ENCODE peak calls at places on chromosomes 2 and 18, in ten cellular contexts. One of them, this sample, is unnamed.

GRCh38 chr2:11330457-11331142 is 13.8 kb downstream of the ROCK2 start:
- DNase-seq in heart right ventricle: no peak
- DNase-seq in spleen: no peak
- DNase-seq in cardiac muscle cell: no peak
- DNase-seq in pancreas: no peak
- DNase-seq in left ventricle myocardium inferior: no peak
- DNase-seq in GM23338: no peak
- DNase-seq in fibroblast of lung: no peak
- DNase-seq in HCT116: no peak
- DNase-seq in CD4-positive, alpha-beta memory T cell: no peak
- DNase-seq in this sample: no peak

GRCh38 chr2:102074167-102074778 is 68.3 kb upstream of the IL1R1 start:
- DNase-seq in heart right ventricle: no peak
- DNase-seq in spleen: no peak
- DNase-seq in cardiac muscle cell: no peak
- DNase-seq in pancreas: no peak
- DNase-seq in left ventricle myocardium inferior: no peak
- DNase-seq in GM23338: no peak
- DNase-seq in fibroblast of lung: no peak
- DNase-seq in HCT116: no peak
- DNase-seq in CD4-positive, alpha-beta memory T cell: no peak
- DNase-seq in this sample: no peak

GRCh38 chr18:74942319-74942910 is 266.5 kb downstream of the PTGR3 start:
- DNase-seq in heart right ventricle: no peak
- DNase-seq in spleen: no peak
- DNase-seq in cardiac muscle cell: no peak
- DNase-seq in pancreas: no peak
- DNase-seq in left ventricle myocardium inferior: no peak
- DNase-seq in GM23338: no peak
- DNase-seq in fibroblast of lung: no peak
- DNase-seq in HCT116: no peak
- DNase-seq in CD4-positive, alpha-beta memory T cell: peak; percentile 35
- DNase-seq in this sample: peak; percentile 50

GRCh38 chr2:72153026-72153791 is 5.5 kb upstream of the CYP26B1 start:
- DNase-seq in heart right ventricle: no peak
- DNase-seq in spleen: no peak
- DNase-seq in cardiac muscle cell: no peak
- DNase-seq in pancreas: no peak
- DNase-seq in left ventricle myocardium inferior: no peak
- DNase-seq in GM23338: no peak
- DNase-seq in fibroblast of lung: no peak
- DNase-seq in HCT116: no peak
- DNase-seq in CD4-positive, alpha-beta memory T cell: no peak
- DNase-seq in this sample: no peak

GRCh38 chr18:76688724-76689472 is 133.5 kb upstream of the ZNF236 start:
- DNase-seq in heart right ventricle: no peak
- DNase-seq in spleen: no peak
- DNase-seq in cardiac muscle cell: no peak
- DNase-seq in pancreas: no peak
- DNase-seq in left ventricle myocardium inferior: no peak
- DNase-seq in GM23338: no peak
- DNase-seq in fibroblast of lung: no peak
- DNase-seq in HCT116: no peak
- DNase-seq in CD4-positive, alpha-beta memory T cell: no peak
- DNase-seq in this sample: no peak

GRCh38 chr18:46958209-46958608 is 40.8 kb downstream of the KATNAL2 start:
- DNase-seq in heart right ventricle: no peak
- DNase-seq in spleen: no peak
- DNase-seq in cardiac muscle cell: no peak
- DNase-seq in pancreas: no peak
- DNase-seq in left ventricle myocardium inferior: no peak
- DNase-seq in GM23338: no peak
- DNase-seq in fibroblast of lung: no peak
- DNase-seq in HCT116: no peak
- DNase-seq in CD4-positive, alpha-beta memory T cell: no peak
- DNase-seq in this sample: no peak

GRCh38 chr18:31301201-31301655 is 16.7 kb upstream of the DSG1 start:
- DNase-seq in heart right ventricle: no peak
- DNase-seq in spleen: no peak
- DNase-seq in cardiac muscle cell: peak; percentile 32
- DNase-seq in pancreas: no peak
- DNase-seq in left ventricle myocardium inferior: no peak
- DNase-seq in GM23338: peak; percentile 77
- DNase-seq in fibroblast of lung: no peak
- DNase-seq in HCT116: no peak
- DNase-seq in CD4-positive, alpha-beta memory T cell: no peak
- DNase-seq in this sample: no peak

GRCh38 chr2:209721497-209721896 is 50.1 kb upstream of the UNC80 start:
- DNase-seq in heart right ventricle: no peak
- DNase-seq in spleen: no peak
- DNase-seq in cardiac muscle cell: no peak
- DNase-seq in pancreas: no peak
- DNase-seq in left ventricle myocardium inferior: no peak
- DNase-seq in GM23338: no peak
- DNase-seq in fibroblast of lung: peak; percentile 21
- DNase-seq in HCT116: no peak
- DNase-seq in CD4-positive, alpha-beta memory T cell: no peak
- DNase-seq in this sample: peak; percentile 8

GRCh38 chr2:20539133-20539719 is 92.4 kb downstream of the RHOB start:
- DNase-seq in heart right ventricle: no peak
- DNase-seq in spleen: no peak
- DNase-seq in cardiac muscle cell: peak; percentile 27
- DNase-seq in pancreas: no peak
- DNase-seq in left ventricle myocardium inferior: no peak
- DNase-seq in GM23338: no peak
- DNase-seq in fibroblast of lung: peak; percentile 32
- DNase-seq in HCT116: no peak
- DNase-seq in CD4-positive, alpha-beta memory T cell: no peak
- DNase-seq in this sample: no peak

GRCh38 chr2:12918841-12919445 is 202.2 kb downstream of the TRIB2 start:
- DNase-seq in heart right ventricle: peak; percentile 61
- DNase-seq in spleen: no peak
- DNase-seq in cardiac muscle cell: peak; percentile 98
- DNase-seq in pancreas: no peak
- DNase-seq in left ventricle myocardium inferior: peak; percentile 72
- DNase-seq in GM23338: no peak
- DNase-seq in fibroblast of lung: peak; percentile 92
- DNase-seq in HCT116: no peak
- DNase-seq in CD4-positive, alpha-beta memory T cell: no peak
- DNase-seq in this sample: peak; percentile 9

GRCh38 chr18:32724071-32724696 is 48.6 kb downstream of the KLHL14 start:
- DNase-seq in heart right ventricle: no peak
- DNase-seq in spleen: no peak
- DNase-seq in cardiac muscle cell: no peak
- DNase-seq in pancreas: no peak
- DNase-seq in left ventricle myocardium inferior: no peak
- DNase-seq in GM23338: no peak
- DNase-seq in fibroblast of lung: no peak
- DNase-seq in HCT116: no peak
- DNase-seq in CD4-positive, alpha-beta memory T cell: no peak
- DNase-seq in this sample: no peak

GRCh38 chr2:181752301-181752700 is 72.0 kb upstream of the NEUROD1 start:
- DNase-seq in heart right ventricle: no peak
- DNase-seq in spleen: no peak
- DNase-seq in cardiac muscle cell: peak; percentile 24
- DNase-seq in pancreas: no peak
- DNase-seq in left ventricle myocardium inferior: no peak
- DNase-seq in GM23338: no peak
- DNase-seq in fibroblast of lung: no peak
- DNase-seq in HCT116: no peak
- DNase-seq in CD4-positive, alpha-beta memory T cell: no peak
- DNase-seq in this sample: no peak

GRCh38 chr2:223548194-223548593 is 54.0 kb downstream of the SCG2 start:
- DNase-seq in heart right ventricle: no peak
- DNase-seq in spleen: no peak
- DNase-seq in cardiac muscle cell: no peak
- DNase-seq in pancreas: no peak
- DNase-seq in left ventricle myocardium inferior: no peak
- DNase-seq in GM23338: no peak
- DNase-seq in fibroblast of lung: no peak
- DNase-seq in HCT116: no peak
- DNase-seq in CD4-positive, alpha-beta memory T cell: no peak
- DNase-seq in this sample: peak; percentile 46

GRCh38 chr2:213764849-213765248 is 480.6 kb downstream of the SPAG16 start:
- DNase-seq in heart right ventricle: no peak
- DNase-seq in spleen: no peak
- DNase-seq in cardiac muscle cell: no peak
- DNase-seq in pancreas: no peak
- DNase-seq in left ventricle myocardium inferior: no peak
- DNase-seq in GM23338: no peak
- DNase-seq in fibroblast of lung: no peak
- DNase-seq in HCT116: no peak
- DNase-seq in CD4-positive, alpha-beta memory T cell: no peak
- DNase-seq in this sample: peak; percentile 60

GRCh38 chr2:18267501-18267900 is 293.0 kb downstream of the RDH14 start:
- DNase-seq in heart right ventricle: no peak
- DNase-seq in spleen: no peak
- DNase-seq in cardiac muscle cell: no peak
- DNase-seq in pancreas: no peak
- DNase-seq in left ventricle myocardium inferior: no peak
- DNase-seq in GM23338: no peak
- DNase-seq in fibroblast of lung: peak; percentile 6
- DNase-seq in HCT116: no peak
- DNase-seq in CD4-positive, alpha-beta memory T cell: no peak
- DNase-seq in this sample: no peak

GRCh38 chr2:119996148-119996547 is 16.7 kb upstream of the EPB41L5 start:
- DNase-seq in heart right ventricle: no peak
- DNase-seq in spleen: no peak
- DNase-seq in cardiac muscle cell: peak; percentile 52
- DNase-seq in pancreas: no peak
- DNase-seq in left ventricle myocardium inferior: no peak
- DNase-seq in GM23338: no peak
- DNase-seq in fibroblast of lung: peak; percentile 66
- DNase-seq in HCT116: no peak
- DNase-seq in CD4-positive, alpha-beta memory T cell: no peak
- DNase-seq in this sample: no peak

GRCh38 chr2:150528861-150529801 is 41.7 kb upstream of the RND3 start:
- DNase-seq in heart right ventricle: no peak
- DNase-seq in spleen: no peak
- DNase-seq in cardiac muscle cell: peak; percentile 74
- DNase-seq in pancreas: no peak
- DNase-seq in left ventricle myocardium inferior: no peak
- DNase-seq in GM23338: peak; percentile 10
- DNase-seq in fibroblast of lung: peak; percentile 67
- DNase-seq in HCT116: no peak
- DNase-seq in CD4-positive, alpha-beta memory T cell: no peak
- DNase-seq in this sample: peak; percentile 92
- H3K4me3 ChIP-seq in heart right ventricle: no peak overlapping the region
- H3K4me3 ChIP-seq in spleen: no peak overlapping the region
- H3K4me3 ChIP-seq in cardiac muscle cell: no peak overlapping the region
- H3K4me3 ChIP-seq in pancreas: no peak overlapping the region
- H3K4me3 ChIP-seq in left ventricle myocardium inferior: no peak overlapping the region
- H3K4me3 ChIP-seq in GM23338: peak overlapping the region; percentile 5
- H3K4me3 ChIP-seq in fibroblast of lung: no peak overlapping the region
- H3K4me3 ChIP-seq in HCT116: no peak overlapping the region
- H3K4me3 ChIP-seq in CD4-positive, alpha-beta memory T cell: no peak overlapping the region
- H3K4me3 ChIP-seq in this sample: peak overlapping the region; percentile 34

DNA sequence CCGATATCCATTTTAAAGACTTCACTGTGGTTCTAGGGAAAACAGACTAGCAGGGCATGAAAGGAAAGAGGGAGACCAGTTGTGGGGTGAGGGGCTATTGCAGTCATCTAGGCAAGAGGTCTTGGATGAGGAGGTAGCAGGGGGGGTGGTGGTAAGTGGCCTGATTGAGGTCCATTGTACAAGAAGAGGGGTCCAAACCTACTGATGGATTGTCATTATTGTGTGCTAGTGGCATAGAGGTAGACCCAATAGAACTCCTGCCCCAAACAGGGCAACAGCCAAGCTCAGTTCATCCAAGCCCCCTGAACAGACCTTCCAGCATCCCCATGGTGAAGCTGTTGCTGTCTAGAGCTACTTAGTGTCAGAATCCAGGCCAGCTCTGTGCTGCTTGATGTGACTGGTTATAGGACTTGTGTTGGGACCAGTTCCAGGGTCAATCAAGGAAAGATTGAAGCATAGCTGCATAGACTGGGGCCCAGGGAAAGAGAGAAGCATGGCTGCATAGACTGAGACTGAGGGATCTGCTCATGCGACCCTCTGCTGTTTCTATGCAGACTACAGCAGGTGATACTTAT is 7.0 kb downstream of the ASAP2 start:
- DNase-seq in heart right ventricle: no peak
- DNase-seq in spleen: peak; percentile 30
- DNase-seq in cardiac muscle cell: no peak
- DNase-seq in pancreas: no peak
- DNase-seq in left ventricle myocardium inferior: no peak
- DNase-seq in GM23338: no peak
- DNase-seq in fibroblast of lung: no peak
- DNase-seq in HCT116: no peak
- DNase-seq in CD4-positive, alpha-beta memory T cell: no peak
- DNase-seq in this sample: no peak
- H3K4me3 ChIP-seq in heart right ventricle: no peak overlapping the region
- H3K4me3 ChIP-seq in spleen: no peak overlapping the region
- H3K4me3 ChIP-seq in cardiac muscle cell: no peak overlapping the region
- H3K4me3 ChIP-seq in pancreas: no peak overlapping the region
- H3K4me3 ChIP-seq in left ventricle myocardium inferior: no peak overlapping the region
- H3K4me3 ChIP-seq in GM23338: no peak overlapping the region
- H3K4me3 ChIP-seq in fibroblast of lung: no peak overlapping the region
- H3K4me3 ChIP-seq in HCT116: no peak overlapping the region
- H3K4me3 ChIP-seq in CD4-positive, alpha-beta memory T cell: no peak overlapping the region
- H3K4me3 ChIP-seq in this sample: no peak overlapping the region

DNA sequence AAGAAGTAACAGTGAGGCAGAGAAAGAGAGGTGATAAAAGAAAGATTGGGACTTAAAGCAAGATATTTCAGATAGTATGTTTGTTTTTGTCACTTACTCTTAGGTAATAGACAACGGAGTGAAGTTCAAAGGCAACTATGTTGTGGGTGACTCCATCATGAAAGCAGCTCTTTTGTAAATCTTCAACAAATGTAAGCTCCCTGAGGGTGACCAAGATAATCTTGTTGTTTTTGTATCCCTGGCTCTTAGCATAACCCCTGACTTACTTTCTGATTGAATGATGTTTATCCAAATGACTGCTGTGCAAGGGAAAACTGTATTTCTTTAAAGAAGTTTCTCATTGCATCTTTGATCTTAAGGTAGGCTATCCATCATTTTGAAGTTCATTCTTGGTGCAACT is 2.6 kb downstream of the MTCL1 start:
- DNase-seq in heart right ventricle: no peak
- DNase-seq in spleen: no peak
- DNase-seq in cardiac muscle cell: no peak
- DNase-seq in pancreas: no peak
- DNase-seq in left ventricle myocardium inferior: no peak
- DNase-seq in GM23338: no peak
- DNase-seq in fibroblast of lung: no peak
- DNase-seq in HCT116: no peak
- DNase-seq in CD4-positive, alpha-beta memory T cell: no peak
- DNase-seq in this sample: no peak
- H3K4me3 ChIP-seq in heart right ventricle: no peak overlapping the region
- H3K4me3 ChIP-seq in spleen: no peak overlapping the region
- H3K4me3 ChIP-seq in cardiac muscle cell: no peak overlapping the region
- H3K4me3 ChIP-seq in pancreas: no peak overlapping the region
- H3K4me3 ChIP-seq in left ventricle myocardium inferior: no peak overlapping the region
- H3K4me3 ChIP-seq in GM23338: peak overlapping the region; percentile 83
- H3K4me3 ChIP-seq in fibroblast of lung: peak overlapping the region; percentile 67
- H3K4me3 ChIP-seq in HCT116: no peak overlapping the region
- H3K4me3 ChIP-seq in CD4-positive, alpha-beta memory T cell: no peak overlapping the region
- H3K4me3 ChIP-seq in this sample: peak overlapping the region; percentile 78

DNA sequence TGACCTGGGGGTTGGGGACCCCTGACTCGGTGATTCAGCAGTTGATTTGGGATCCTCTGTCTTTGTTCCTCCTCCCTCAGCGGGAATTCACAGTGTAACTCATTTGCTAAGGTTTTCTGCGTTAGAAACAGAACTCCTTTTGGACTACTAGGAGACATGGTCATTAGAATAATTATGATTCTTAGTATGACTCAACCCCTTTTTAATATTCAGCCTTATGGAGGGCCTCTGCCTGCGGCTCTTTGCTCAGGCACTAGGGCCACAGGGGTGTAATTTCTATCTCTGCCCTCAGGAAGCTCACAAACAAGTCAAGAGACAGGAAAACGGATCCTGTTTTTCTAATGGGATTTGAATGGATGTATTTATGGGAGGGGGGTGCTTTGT is 117.4 kb downstream of the SPTBN1 start:
- DNase-seq in heart right ventricle: no peak
- DNase-seq in spleen: no peak
- DNase-seq in cardiac muscle cell: no peak
- DNase-seq in pancreas: no peak
- DNase-seq in left ventricle myocardium inferior: no peak
- DNase-seq in GM23338: no peak
- DNase-seq in fibroblast of lung: no peak
- DNase-seq in HCT116: no peak
- DNase-seq in CD4-positive, alpha-beta memory T cell: no peak
- DNase-seq in this sample: no peak
- H3K4me3 ChIP-seq in heart right ventricle: no peak overlapping the region
- H3K4me3 ChIP-seq in spleen: no peak overlapping the region
- H3K4me3 ChIP-seq in cardiac muscle cell: no peak overlapping the region
- H3K4me3 ChIP-seq in pancreas: no peak overlapping the region
- H3K4me3 ChIP-seq in left ventricle myocardium inferior: no peak overlapping the region
- H3K4me3 ChIP-seq in GM23338: no peak overlapping the region
- H3K4me3 ChIP-seq in fibroblast of lung: no peak overlapping the region
- H3K4me3 ChIP-seq in HCT116: no peak overlapping the region
- H3K4me3 ChIP-seq in CD4-positive, alpha-beta memory T cell: peak overlapping the region; percentile 50
- H3K4me3 ChIP-seq in this sample: peak overlapping the region; percentile 60

This sample was measured in PC-3.